ENCODE peak calls at places on chromosomes 4 and X, in ten cellular contexts. One of them, this sample, is unnamed.

GRCh38 chrX:48451708-48452107 is 18.4 kb downstream of the SLC38A5 start:
- DNase-seq in Peyer's patch: no peak
- DNase-seq in thoracic aorta: no peak
- DNase-seq in heart right ventricle: no peak
- DNase-seq in breast epithelium: no peak
- DNase-seq in GM20000: peak
- DNase-seq in sigmoid colon: no peak
- DNase-seq in adrenal gland: no peak
- DNase-seq in H1: no peak
- DNase-seq in ovary: no peak
- DNase-seq in this sample: no peak

GRCh38 chrX:134377537-134377936 is 82.4 kb upstream of the HPRT1 start:
- DNase-seq in H1: no peak
- DNase-seq in adrenal gland: peak
- DNase-seq in breast epithelium: no peak
- DNase-seq in ovary: no peak
- DNase-seq in heart right ventricle: peak
- DNase-seq in GM20000: no peak
- DNase-seq in thoracic aorta: no peak
- DNase-seq in sigmoid colon: no peak
- DNase-seq in Peyer's patch: no peak
- DNase-seq in this sample: no peak

GRCh38 chr4:55948726-55949479 is at the start of gene CEP135:
- DNase-seq in sigmoid colon: peak
- DNase-seq in ovary: peak
- DNase-seq in Peyer's patch: peak
- DNase-seq in GM20000: peak
- DNase-seq in thoracic aorta: peak
- DNase-seq in heart right ventricle: peak
- DNase-seq in breast epithelium: peak
- DNase-seq in adrenal gland: peak
- DNase-seq in H1: peak
- DNase-seq in this sample: peak

GRCh38 chr4:75858721-75859120 is 43.5 kb downstream of the PPEF2 start:
- DNase-seq in adrenal gland: no peak
- DNase-seq in breast epithelium: no peak
- DNase-seq in Peyer's patch: no peak
- DNase-seq in thoracic aorta: no peak
- DNase-seq in heart right ventricle: no peak
- DNase-seq in sigmoid colon: no peak
- DNase-seq in H1: no peak
- DNase-seq in ovary: no peak
- DNase-seq in GM20000: no peak
- DNase-seq in this sample: no peak

GRCh38 chr4:159106636-159107035 is 3.8 kb downstream of the RAPGEF2 start:
- DNase-seq in sigmoid colon: no peak
- DNase-seq in breast epithelium: no peak
- DNase-seq in ovary: no peak
- DNase-seq in GM20000: no peak
- DNase-seq in Peyer's patch: no peak
- DNase-seq in H1: no peak
- DNase-seq in heart right ventricle: no peak
- DNase-seq in thoracic aorta: no peak
- DNase-seq in adrenal gland: no peak
- DNase-seq in this sample: no peak

GRCh38 chr4:8560265-8561047 is 19.7 kb upstream of the GPR78 start:
- DNase-seq in heart right ventricle: no peak
- DNase-seq in sigmoid colon: no peak
- DNase-seq in breast epithelium: no peak
- DNase-seq in ovary: no peak
- DNase-seq in GM20000: no peak
- DNase-seq in Peyer's patch: peak
- DNase-seq in thoracic aorta: no peak
- DNase-seq in adrenal gland: peak
- DNase-seq in H1: no peak
- DNase-seq in this sample: no peak

GRCh38 chr4:85865256-85865655 is 390.3 kb downstream of the ARHGAP24 start:
- DNase-seq in Peyer's patch: no peak
- DNase-seq in thoracic aorta: no peak
- DNase-seq in GM20000: no peak
- DNase-seq in ovary: no peak
- DNase-seq in sigmoid colon: no peak
- DNase-seq in adrenal gland: no peak
- DNase-seq in heart right ventricle: no peak
- DNase-seq in breast epithelium: no peak
- DNase-seq in H1: no peak
- DNase-seq in this sample: no peak

GRCh38 chrX:40169193-40170086 is 71.7 kb upstream of the BCOR start:
- DNase-seq in Peyer's patch: no peak
- DNase-seq in sigmoid colon: peak
- DNase-seq in adrenal gland: peak
- DNase-seq in GM20000: peak
- DNase-seq in ovary: peak
- DNase-seq in heart right ventricle: no peak
- DNase-seq in thoracic aorta: no peak
- DNase-seq in H1: peak
- DNase-seq in breast epithelium: no peak
- DNase-seq in this sample: peak

GRCh38 chr4:34178476-34178875 is 2065.8 kb downstream of the ARAP2 start:
- DNase-seq in adrenal gland: no peak
- DNase-seq in GM20000: no peak
- DNase-seq in breast epithelium: no peak
- DNase-seq in ovary: no peak
- DNase-seq in H1: no peak
- DNase-seq in sigmoid colon: no peak
- DNase-seq in thoracic aorta: no peak
- DNase-seq in heart right ventricle: no peak
- DNase-seq in Peyer's patch: no peak
- DNase-seq in this sample: no peak

GRCh38 chr4:11549525-11549924 is 120.8 kb upstream of the HS3ST1 start:
- DNase-seq in adrenal gland: no peak
- DNase-seq in ovary: no peak
- DNase-seq in thoracic aorta: no peak
- DNase-seq in sigmoid colon: no peak
- DNase-seq in heart right ventricle: no peak
- DNase-seq in Peyer's patch: no peak
- DNase-seq in breast epithelium: no peak
- DNase-seq in H1: no peak
- DNase-seq in GM20000: no peak
- DNase-seq in this sample: no peak

GRCh38 chrX:21723097-21723496 is 34.8 kb downstream of the SMPX start:
- DNase-seq in H1: no peak
- DNase-seq in heart right ventricle: no peak
- DNase-seq in GM20000: no peak
- DNase-seq in Peyer's patch: no peak
- DNase-seq in ovary: no peak
- DNase-seq in thoracic aorta: no peak
- DNase-seq in sigmoid colon: no peak
- DNase-seq in breast epithelium: no peak
- DNase-seq in adrenal gland: no peak
- DNase-seq in this sample: no peak

GRCh38 chrX:80216086-80216485 is 201.5 kb downstream of the TBX22 start:
- DNase-seq in breast epithelium: no peak
- DNase-seq in ovary: no peak
- DNase-seq in sigmoid colon: no peak
- DNase-seq in H1: no peak
- DNase-seq in adrenal gland: no peak
- DNase-seq in Peyer's patch: no peak
- DNase-seq in thoracic aorta: no peak
- DNase-seq in heart right ventricle: no peak
- DNase-seq in GM20000: no peak
- DNase-seq in this sample: no peak

GRCh38 chrX:149365061-149365460 is 140.0 kb downstream of the IDS start:
- DNase-seq in breast epithelium: no peak
- DNase-seq in adrenal gland: no peak
- DNase-seq in GM20000: no peak
- DNase-seq in thoracic aorta: no peak
- DNase-seq in Peyer's patch: no peak
- DNase-seq in heart right ventricle: no peak
- DNase-seq in ovary: no peak
- DNase-seq in sigmoid colon: no peak
- DNase-seq in H1: no peak
- DNase-seq in this sample: no peak

GRCh38 chr4:77022581-77023133 is 53.1 kb downstream of the CCNI start:
- DNase-seq in Peyer's patch: no peak
- DNase-seq in H1: no peak
- DNase-seq in ovary: no peak
- DNase-seq in sigmoid colon: no peak
- DNase-seq in heart right ventricle: no peak
- DNase-seq in breast epithelium: no peak
- DNase-seq in adrenal gland: no peak
- DNase-seq in thoracic aorta: no peak
- DNase-seq in GM20000: no peak
- DNase-seq in this sample: no peak

GRCh38 chrX:120453985-120454384 is 15.1 kb downstream of the LAMP2 start:
- DNase-seq in ovary: no peak
- DNase-seq in Peyer's patch: no peak
- DNase-seq in H1: no peak
- DNase-seq in sigmoid colon: no peak
- DNase-seq in GM20000: no peak
- DNase-seq in heart right ventricle: no peak
- DNase-seq in thoracic aorta: no peak
- DNase-seq in adrenal gland: no peak
- DNase-seq in breast epithelium: no peak
- DNase-seq in this sample: no peak

GRCh38 chr4:102388636-102389035 is 43.4 kb upstream of the SLC39A8 start:
- DNase-seq in ovary: no peak
- DNase-seq in sigmoid colon: no peak
- DNase-seq in Peyer's patch: no peak
- DNase-seq in H1: no peak
- DNase-seq in GM20000: no peak
- DNase-seq in adrenal gland: no peak
- DNase-seq in heart right ventricle: no peak
- DNase-seq in breast epithelium: no peak
- DNase-seq in thoracic aorta: no peak
- DNase-seq in this sample: no peak
- TF ChIP-seq CTCF in ovary: no peak
- TF ChIP-seq CTCF in sigmoid colon: no peak
- TF ChIP-seq CTCF in Peyer's patch: no peak
- TF ChIP-seq CTCF in H1: no peak
- TF ChIP-seq CTCF in GM20000: no peak
- TF ChIP-seq CTCF in adrenal gland: no peak
- TF ChIP-seq CTCF in heart right ventricle: no peak
- TF ChIP-seq CTCF in breast epithelium: no peak
- TF ChIP-seq CTCF in thoracic aorta: no peak
- TF ChIP-seq CTCF in this sample: no peak

GRCh38 chr4:15749001-15749400 is 29.1 kb upstream of the CD38 start:
- DNase-seq in H1: no peak
- DNase-seq in sigmoid colon: no peak
- DNase-seq in heart right ventricle: no peak
- DNase-seq in GM20000: no peak
- DNase-seq in breast epithelium: no peak
- DNase-seq in ovary: no peak
- DNase-seq in adrenal gland: no peak
- DNase-seq in Peyer's patch: no peak
- DNase-seq in thoracic aorta: no peak
- DNase-seq in this sample: no peak
- TF ChIP-seq CTCF in H1: peak
- TF ChIP-seq CTCF in sigmoid colon: no peak
- TF ChIP-seq CTCF in heart right ventricle: no peak
- TF ChIP-seq CTCF in GM20000: no peak
- TF ChIP-seq CTCF in breast epithelium: no peak
- TF ChIP-seq CTCF in ovary: no peak
- TF ChIP-seq CTCF in adrenal gland: no peak
- TF ChIP-seq CTCF in Peyer's patch: no peak
- TF ChIP-seq CTCF in thoracic aorta: no peak
- TF ChIP-seq CTCF in this sample: no peak

GRCh38 chr4:102575369-102576129 is 74.4 kb downstream of the NFKB1 start:
- DNase-seq in GM20000: no peak
- DNase-seq in sigmoid colon: no peak
- DNase-seq in Peyer's patch: no peak
- DNase-seq in thoracic aorta: no peak
- DNase-seq in H1: no peak
- DNase-seq in adrenal gland: no peak
- DNase-seq in breast epithelium: no peak
- DNase-seq in ovary: no peak
- DNase-seq in heart right ventricle: no peak
- DNase-seq in this sample: no peak

GRCh38 chr4:102578270-102578669 is 77.1 kb downstream of the NFKB1 start:
- DNase-seq in H1: no peak
- DNase-seq in thoracic aorta: no peak
- DNase-seq in breast epithelium: no peak
- DNase-seq in sigmoid colon: no peak
- DNase-seq in heart right ventricle: no peak
- DNase-seq in adrenal gland: no peak
- DNase-seq in GM20000: no peak
- DNase-seq in Peyer's patch: no peak
- DNase-seq in ovary: no peak
- DNase-seq in this sample: no peak

GRCh38 chr4:102579794-102580462 is 78.8 kb downstream of the NFKB1 start:
- DNase-seq in adrenal gland: no peak
- DNase-seq in ovary: no peak
- DNase-seq in breast epithelium: no peak
- DNase-seq in sigmoid colon: no peak
- DNase-seq in heart right ventricle: no peak
- DNase-seq in thoracic aorta: no peak
- DNase-seq in Peyer's patch: no peak
- DNase-seq in H1: no peak
- DNase-seq in GM20000: no peak
- DNase-seq in this sample: no peak

GRCh38 chr4:102580463-102580842 is 79.3 kb downstream of the NFKB1 start:
- DNase-seq in GM20000: no peak
- DNase-seq in adrenal gland: no peak
- DNase-seq in sigmoid colon: no peak
- DNase-seq in ovary: no peak
- DNase-seq in breast epithelium: no peak
- DNase-seq in H1: no peak
- DNase-seq in heart right ventricle: no peak
- DNase-seq in thoracic aorta: no peak
- DNase-seq in Peyer's patch: no peak
- DNase-seq in this sample: no peak

GRCh38 chr4:102578819-102579218 is 77.7 kb downstream of the NFKB1 start:
- DNase-seq in heart right ventricle: no peak
- DNase-seq in H1: peak
- DNase-seq in Peyer's patch: no peak
- DNase-seq in adrenal gland: no peak
- DNase-seq in thoracic aorta: no peak
- DNase-seq in breast epithelium: no peak
- DNase-seq in GM20000: no peak
- DNase-seq in sigmoid colon: no peak
- DNase-seq in ovary: no peak
- DNase-seq in this sample: no peak
- TF ChIP-seq CTCF in heart right ventricle: no peak
- TF ChIP-seq CTCF in H1: peak
- TF ChIP-seq CTCF in Peyer's patch: no peak
- TF ChIP-seq CTCF in adrenal gland: no peak
- TF ChIP-seq CTCF in thoracic aorta: no peak
- TF ChIP-seq CTCF in breast epithelium: no peak
- TF ChIP-seq CTCF in GM20000: no peak
- TF ChIP-seq CTCF in sigmoid colon: no peak
- TF ChIP-seq CTCF in ovary: no peak
- TF ChIP-seq CTCF in this sample: no peak

DNA sequence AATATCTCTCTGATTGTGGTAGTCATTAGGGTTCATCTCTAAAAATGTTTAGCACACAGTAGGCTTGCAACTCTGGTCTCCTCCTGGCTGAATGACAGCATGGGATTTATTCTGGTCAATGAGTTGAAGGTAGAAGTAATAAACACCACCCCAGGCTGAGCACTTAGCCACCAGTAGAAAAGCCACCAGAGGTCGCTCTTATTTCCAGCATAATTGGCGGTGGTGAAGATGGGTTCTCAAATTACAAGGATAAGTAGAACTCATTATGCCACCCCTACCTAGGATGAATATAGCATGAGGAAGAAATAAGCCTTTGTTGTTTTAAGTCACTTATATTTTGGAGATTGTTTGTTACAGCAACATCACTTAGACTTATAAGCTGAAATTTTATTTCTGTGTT is 302.7 kb downstream of the GPM6A start:
- DNase-seq in Peyer's patch: no peak
- DNase-seq in ovary: no peak
- DNase-seq in GM20000: no peak
- DNase-seq in thoracic aorta: no peak
- DNase-seq in breast epithelium: no peak
- DNase-seq in sigmoid colon: no peak
- DNase-seq in H1: no peak
- DNase-seq in heart right ventricle: no peak
- DNase-seq in adrenal gland: no peak
- DNase-seq in this sample: no peak
- TF ChIP-seq CTCF in Peyer's patch: no peak
- TF ChIP-seq CTCF in ovary: no peak
- TF ChIP-seq CTCF in GM20000: peak
- TF ChIP-seq CTCF in thoracic aorta: no peak
- TF ChIP-seq CTCF in breast epithelium: no peak
- TF ChIP-seq CTCF in sigmoid colon: no peak
- TF ChIP-seq CTCF in H1: peak
- TF ChIP-seq CTCF in heart right ventricle: no peak
- TF ChIP-seq CTCF in adrenal gland: no peak
- TF ChIP-seq CTCF in this sample: no peak

This sample was measured in GM13976.